ENCODE peak calls at places on chromosomes 11 and 22, in nine cellular contexts. E is foreskin fibroblast; K is activated CD8-positive, alpha-beta memory T cell treated with anti-CD3 and anti-CD28 coated beads for 48 hours; J is GM04503; X is stimulated activated CD4-positive, alpha-beta T cell treated with anti-CD3 and anti-CD28 coated beads, TNF-alpha, amount 100 ng/mL, for 4 hours; F is non-pigmented ciliary epithelial cell; S is effector CD4-positive, alpha-beta T cell; O is fibroblast of lung; U is neural crest cell. T is an unnamed sample.

GRCh38 chr22:23817146-23817545 is 21.7 kb downstream of the DERL3 start:
- DNase-seq in E (no peak), X (no peak), J (no peak), S (no peak), O (no peak), U (no peak), F (no peak), K (no peak), T (no peak)

GRCh38 chr11:119829407-119829806 is 100.4 kb upstream of the NECTIN1 start:
- DNase-seq in J (no peak), X (no peak), U (no peak), K (no peak), E (no peak), S (no peak), O (no peak), F (no peak), T (no peak)

GRCh38 chr22:39183991-39184585 is 31.6 kb upstream of the CBX7 start:
- DNase-seq in O (peak; percentile 80), X (no peak), S (no peak), J (peak; percentile 53), U (no peak), E (peak; percentile 81), K (no peak), F (no peak), T (no peak)

GRCh38 chr22:49824185-49824925 is 3.3 kb downstream of the BRD1 start:
- DNase-seq in J (no peak), E (no peak), F (no peak), K (no peak), S (no peak), X (no peak), O (no peak), U (no peak), T (no peak)

GRCh38 chr22:50015451-50016307 is 3.1 kb upstream of the IL17REL start:
- DNase-seq in E (no peak), O (no peak), X (no peak), J (no peak), U (no peak), F (no peak), K (no peak), S (no peak), T (no peak)

GRCh38 chr11:43770173-43770572 is 89.6 kb downstream of the HSD17B12 start:
- DNase-seq in U (no peak), O (no peak), F (no peak), J (no peak), E (no peak), K (no peak), S (no peak), X (no peak), T (no peak)

GRCh38 chr11:70460959-70461358 is 62.6 kb downstream of the CTTN start:
- DNase-seq in K (no peak), F (no peak), E (no peak), U (no peak), O (no peak), J (no peak), X (no peak), S (no peak), T (no peak)

GRCh38 chr11:22192642-22193347 is at the start of gene ANO5:
- DNase-seq in K (no peak), J (no peak), S (no peak), X (no peak), U (peak; percentile 57), F (no peak), E (no peak), O (no peak), T (no peak)

GRCh38 chr11:40302669-40303068 is 1156.8 kb downstream of the LRRC4C start:
- DNase-seq in O (peak; percentile 85), J (no peak), S (no peak), U (no peak), K (no peak), F (peak; percentile 28), E (peak; percentile 9), X (no peak), T (no peak)

GRCh38 chr11:60905551-60906113 is 753 bp downstream of the PRPF19 start:
- DNase-seq in S (no peak), E (no peak), U (no peak), O (peak; percentile 33), J (no peak), F (no peak), X (no peak), K (no peak), T (peak; percentile 59)

GRCh38 chr22:38881464-38881871 is 9.5 kb upstream of the CBX6 start:
- DNase-seq in F (no peak), O (peak; percentile 97), K (no peak), X (no peak), E (peak; percentile 84), S (no peak), J (peak; percentile 79), U (no peak), T (no peak)

GRCh38 chr11:108220721-108221346 is 1.6 kb downstream of the NPAT start:
- DNase-seq in S (no peak), O (peak; percentile 24), K (no peak), E (no peak), X (no peak), F (no peak), J (no peak), U (no peak), T (peak; percentile 45)

GRCh38 chr11:125425601-125426000 is 70.5 kb downstream of the FEZ1 start:
- DNase-seq in J (no peak), O (no peak), K (no peak), S (no peak), F (no peak), U (no peak), X (no peak), E (no peak), T (no peak)

GRCh38 chr11:8089791-8090510 is 8.9 kb downstream of the TUB start:
- DNase-seq in J (no peak), O (no peak), S (no peak), K (no peak), X (no peak), U (no peak), F (no peak), E (no peak), T (no peak)

GRCh38 chr22:25402501-25403283 is 161.8 kb upstream of the GRK3 start:
- DNase-seq in J (no peak), F (no peak), U (no peak), X (no peak), O (peak; percentile 32), E (peak; percentile 30), S (no peak), K (no peak), T (peak; percentile 26)

T was measured in HT-29.